ENCODE peak calls at places on chromosome 13, in five cellular contexts. W, J, H, P and N are unnamed samples.

GRCh38 chr13:110989331-110989730 is 74.5 kb upstream of the ANKRD10 start:
- DNase-seq in P (no peak), J (no peak), W (no peak), H (no peak), N (no peak)

GRCh38 chr13:70203661-70204229 is 95.5 kb upstream of the KLHL1 start:
- DNase-seq in J (no peak), H (peak; percentile 4), P (no peak), W (peak; percentile 14), N (no peak)

GRCh38 chr13:112783135-112783945 is 93.5 kb downstream of the ATP11A start:
- DNase-seq in H (no peak), P (peak; percentile 43), J (peak; percentile 17), W (no peak), N (no peak)

GRCh38 chr13:60226507-60226906 is 62.8 kb upstream of the DIAPH3 start:
- DNase-seq in P (no peak), J (peak; percentile 57), W (peak; percentile 15), H (peak; percentile 12), N (peak; percentile 65)

GRCh38 chr13:42991892-42992584 is at the start of gene EPSTI1:
- DNase-seq in J (no peak), H (no peak), W (no peak), P (peak; percentile 76), N (peak; percentile 18)

GRCh38 chr13:107043016-107043957 is 475.4 kb upstream of the ARGLU1 start:
- DNase-seq in W (no peak), J (no peak), H (no peak), P (no peak), N (no peak)

GRCh38 chr13:110411316-110412105 is 104.4 kb downstream of the COL4A2 start:
- DNase-seq in W (no peak), J (no peak), H (no peak), P (no peak), N (no peak)

GRCh38 chr13:75303295-75303694 is 178.7 kb downstream of the TBC1D4 start:
- DNase-seq in J (no peak), P (no peak), W (no peak), H (no peak), N (no peak)

GRCh38 chr13:111031531-111031961 is 83.6 kb upstream of the ARHGEF7 start:
- DNase-seq in H (no peak), J (no peak), P (peak; percentile 30), W (no peak), N (no peak)

GRCh38 chr13:109157275-109157674 is 527.9 kb downstream of the MYO16 start:
- DNase-seq in P (no peak), W (no peak), H (no peak), J (no peak), N (no peak)

GRCh38 chr13:33787051-33787591 is 30.8 kb upstream of the RFC3 start:
- DNase-seq in H (no peak), P (no peak), W (no peak), J (peak; percentile 25), N (no peak)

GRCh38 chr13:27455331-27455855 is 5.0 kb upstream of the MTIF3 start:
- DNase-seq in J (no peak), H (no peak), P (no peak), W (no peak), N (no peak)

GRCh38 chr13:74641586-74641985 is 507.4 kb upstream of the KLF12 start:
- DNase-seq in J (no peak), W (no peak), H (no peak), P (no peak), N (no peak)

GRCh38 chr13:60733933-60734332 is 336.9 kb downstream of the TDRD3 start:
- DNase-seq in H (no peak), W (no peak), J (no peak), P (no peak), N (no peak)

GRCh38 chr13:107817652-107818287 is 397.6 kb downstream of the LIG4 start:
- DNase-seq in W (no peak), H (no peak), P (no peak), J (no peak), N (no peak)

GRCh38 chr13:114146629-114147028 is 14.2 kb upstream of the RASA3 start:
- DNase-seq in P (peak; percentile 56), H (no peak), J (peak; percentile 67), W (no peak), N (no peak)

GRCh38 chr13:34044041-34044440 is 226.1 kb downstream of the RFC3 start:
- DNase-seq in H (no peak), W (no peak), J (no peak), P (no peak), N (peak; percentile 9)

GRCh38 chr13:58852076-58852475 is 1220.5 kb downstream of the PCDH17 start:
- DNase-seq in P (no peak), H (no peak), J (no peak), W (no peak), N (no peak)

GRCh38 chr13:111909501-111909900 is 157.4 kb upstream of the SOX1 start:
- DNase-seq in H (no peak), J (no peak), W (no peak), P (no peak), N (no peak)

GRCh38 chr13:39959497-39959896 is 304.0 kb downstream of the COG6 start:
- DNase-seq in W (no peak), H (no peak), P (no peak), J (no peak), N (no peak)

GRCh38 chr13:23703241-23703640 is 133.0 kb downstream of the TNFRSF19 start:
- DNase-seq in P (no peak), W (no peak), H (no peak), J (no peak), N (no peak)

GRCh38 chr13:87123987-87124784 is 547.0 kb upstream of the SLITRK5 start:
- DNase-seq in P (no peak), W (peak; percentile 10), J (no peak), H (peak; percentile 75), N (peak; percentile 80)

GRCh38 chr13:109734002-109734785 is 52.2 kb downstream of the IRS2 start:
- DNase-seq in W (no peak), J (no peak), H (no peak), P (no peak), N (no peak)

GRCh38 chr13:94435604-94436226 is 43.8 kb downstream of the DCT start:
- DNase-seq in J (peak; percentile 60), P (no peak), W (peak; percentile 27), H (peak; percentile 34), N (peak; percentile 30)

GRCh38 chr13:107838592-107839161 is 376.7 kb downstream of the LIG4 start:
- DNase-seq in J (no peak), P (no peak), H (no peak), W (no peak), N (no peak)

GRCh38 chr13:30142502-30143211 is 164.7 kb downstream of the KATNAL1 start:
- DNase-seq in J (peak; percentile 75), H (peak; percentile 21), P (no peak), W (peak; percentile 6), N (peak; percentile 32)

GRCh38 chr13:109389892-109390345 is 396.5 kb downstream of the IRS2 start:
- DNase-seq in H (no peak), W (no peak), J (no peak), P (no peak), N (no peak)

GRCh38 chr13:72643339-72643989 is 84.0 kb downstream of the MZT1 start:
- DNase-seq in J (peak; percentile 22), W (peak; percentile 41), H (peak; percentile 33), P (peak; percentile 63), N (peak; percentile 15)

GRCh38 chr13:31675521-31675953 is 63.8 kb upstream of the RXFP2 start:
- DNase-seq in H (no peak), P (no peak), W (no peak), J (peak; percentile 62), N (no peak)

GRCh38 chr13:25478186-25478585 is 106.4 kb downstream of the ATP8A2 start:
- DNase-seq in H (no peak), J (no peak), W (peak; percentile 44), P (no peak), N (no peak)

DNA sequence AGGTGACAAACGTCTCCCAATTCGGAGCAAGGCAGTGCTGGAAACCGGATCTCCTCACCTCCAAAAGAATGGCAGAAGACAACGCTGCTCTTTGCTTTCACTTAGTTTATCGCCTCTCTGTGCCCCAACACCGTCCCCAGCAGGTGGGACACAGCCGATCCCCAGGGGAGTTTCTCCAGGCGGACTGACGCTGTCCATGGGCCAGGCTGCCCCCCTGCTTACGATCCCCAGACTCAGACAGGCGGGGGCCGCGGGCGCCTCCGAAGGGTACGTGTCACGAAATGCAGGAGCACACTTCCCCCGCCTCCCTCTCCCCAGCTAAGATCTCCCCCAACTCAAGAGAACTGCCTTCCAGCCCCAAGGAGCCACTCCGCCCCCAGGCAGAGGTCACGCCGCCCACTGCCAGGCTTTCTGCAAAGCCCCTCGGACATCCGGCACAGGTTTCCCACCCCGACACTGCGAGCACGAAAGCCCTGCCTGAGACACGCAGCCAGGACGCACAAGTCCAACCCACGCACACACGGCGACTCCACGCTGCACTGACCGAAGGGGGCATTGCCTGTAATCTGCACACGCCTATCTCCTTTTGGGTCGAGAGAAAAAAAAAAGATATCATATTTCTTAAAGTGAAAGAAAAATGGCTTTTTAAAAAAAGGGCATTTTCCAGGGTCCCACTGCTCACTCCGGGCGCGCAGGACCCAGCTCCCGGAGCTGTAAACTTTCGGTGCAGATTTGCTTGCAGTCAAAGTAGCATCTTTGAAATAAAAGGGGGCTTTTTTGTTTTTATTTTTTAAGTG is 1.9 kb downstream of the SPRY2 start:
- DNase-seq in W (peak; percentile 23), J (peak; percentile 77), H (no peak), P (peak; percentile 66), N (no peak)
- TF ChIP-seq JUND in W (no peak), J (no peak), H (no peak), P (no peak), N (no peak)

DNA sequence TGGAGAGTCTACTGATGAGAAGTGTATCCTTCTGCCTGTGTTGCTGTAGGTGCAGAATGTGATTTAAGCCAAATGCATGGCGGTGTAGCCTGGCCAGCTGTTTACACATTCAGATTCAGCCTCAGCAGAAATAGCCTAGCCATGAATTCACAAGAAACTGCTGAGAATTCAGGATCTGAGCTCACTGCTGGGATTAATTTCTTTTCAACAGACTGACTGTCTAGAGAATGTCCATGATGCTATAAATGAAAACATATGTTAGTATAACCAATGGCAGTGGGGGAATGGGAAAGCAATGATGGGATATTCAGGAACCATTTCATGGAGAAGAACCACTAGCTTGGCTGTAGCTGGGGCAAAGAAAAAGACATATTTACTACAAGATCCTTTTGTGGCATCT is 77.5 kb upstream of the RNF113B start:
- DNase-seq in P (no peak), H (no peak), J (peak; percentile 63), W (no peak), N (no peak)
- TF ChIP-seq JUND in P (no peak), H (no peak), J (peak; percentile 13), W (no peak), N (no peak)

DNA sequence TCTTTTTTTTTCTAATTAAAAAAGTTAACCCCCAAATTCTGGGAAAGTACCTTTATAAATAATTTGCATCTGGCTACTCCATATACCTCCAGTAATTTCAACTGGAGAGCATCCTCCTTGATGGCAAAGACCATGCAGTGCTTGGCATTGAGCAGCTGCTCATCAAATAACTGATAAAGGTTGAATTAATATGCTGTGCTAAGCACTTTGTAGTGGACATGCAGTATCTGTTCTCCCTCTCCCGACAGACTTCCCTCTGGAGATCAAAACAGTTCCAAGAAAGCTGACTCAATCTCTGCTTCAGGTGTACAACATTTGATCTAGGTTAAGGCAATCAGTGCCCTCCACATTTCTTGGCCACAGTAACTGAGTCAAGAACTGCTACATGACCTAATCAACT is 3.3 kb downstream of the SPRYD7 start:
- DNase-seq in H (no peak), J (no peak), P (no peak), W (no peak), N (no peak)
- TF ChIP-seq JUND in H (no peak), J (no peak), P (no peak), W (no peak), N (no peak)

GRCh38 chr13:65872448-65872847 is 1357.7 kb downstream of the PCDH9 start:
- DNase-seq in H (no peak), W (no peak), J (no peak), P (no peak), N (no peak)
- TF ChIP-seq JUND in H (no peak), W (no peak), J (no peak), P (no peak), N (no peak)